ENCODE peak calls at places on chromosomes 13 and 19, in eight cellular contexts. D is cardiac septum; N is skeletal muscle cell; Q is hippocampal formation; C is HTR-8/SVneo; G is stimulated activated CD4-positive, alpha-beta T cell treated with anti-CD3 and anti-CD28 coated beads, Interleukin-15, amount 100 ng/mL, for 48 hours; W is HFFc6; V is cardiac fibroblast. A is an unnamed sample.

GRCh38 chr13:42405665-42406390 is 133.9 kb downstream of the AKAP11 start:
- DNase-seq in G (no peak), V (peak), N (peak), Q (no peak), C (no peak), W (no peak), D (no peak), A (no peak)

GRCh38 chr13:40159736-40160135 is 504.3 kb downstream of the COG6 start:
- DNase-seq in Q (no peak), D (no peak), W (no peak), C (no peak), G (no peak), V (no peak), N (no peak), A (no peak)

GRCh38 chr13:73190477-73190876 is 131.7 kb downstream of the KLF5 start:
- DNase-seq in V (no peak), N (no peak), C (no peak), W (no peak), D (no peak), G (no peak), Q (no peak), A (no peak)

GRCh38 chr13:39938591-39938990 is 283.1 kb downstream of the COG6 start:
- DNase-seq in N (no peak), D (no peak), G (no peak), Q (no peak), C (no peak), V (no peak), W (no peak), A (no peak)

GRCh38 chr13:30803791-30804190 is 68.4 kb downstream of the ALOX5AP start:
- DNase-seq in W (no peak), Q (no peak), G (no peak), V (no peak), N (no peak), C (no peak), D (no peak), A (no peak)

GRCh38 chr19:16139752-16140151 is 3.7 kb upstream of the HSH2D start:
- DNase-seq in C (no peak), N (no peak), Q (no peak), W (no peak), V (no peak), D (no peak), G (no peak), A (no peak)

GRCh38 chr19:9353011-9353410 is 9.8 kb upstream of the ZNF177 start:
- DNase-seq in V (no peak), W (no peak), N (no peak), D (no peak), C (no peak), G (no peak), Q (no peak), A (no peak)

GRCh38 chr19:4914736-4915501 is 5.6 kb downstream of the UHRF1 start:
- DNase-seq in G (peak), N (no peak), Q (no peak), D (no peak), C (peak), V (peak), W (peak), A (no peak)

GRCh38 chr19:2229103-2230028 is 6.8 kb downstream of the PLEKHJ1 start:
- DNase-seq in G (no peak), V (no peak), W (no peak), D (no peak), N (no peak), C (no peak), Q (no peak), A (no peak)

GRCh38 chr19:23505738-23506137 is 110.5 kb upstream of the ZNF91 start:
- DNase-seq in Q (no peak), C (no peak), G (no peak), W (no peak), V (no peak), D (no peak), N (no peak), A (no peak)

GRCh38 chr13:81012031-81012430 is 671.1 kb upstream of the SPRY2 start:
- DNase-seq in V (no peak), C (no peak), N (no peak), W (no peak), G (no peak), Q (no peak), D (no peak), A (no peak)

GRCh38 chr13:77507931-77508776 is 27.4 kb upstream of the SCEL start:
- DNase-seq in V (peak), C (peak), N (peak), W (peak), D (no peak), Q (no peak), G (no peak), A (no peak)

GRCh38 chr13:101346942-101347728 is 69.2 kb downstream of the NALCN start:
- DNase-seq in C (no peak), N (peak), D (no peak), W (peak), V (peak), G (no peak), Q (no peak), A (no peak)

GRCh38 chr13:29454931-29455481 is 140.5 kb downstream of the SLC7A1 start:
- DNase-seq in G (no peak), W (peak), Q (no peak), D (no peak), C (no peak), N (no peak), V (peak), A (no peak)